ENCODE peak calls at places on chromosome 19, in six cellular contexts. X is upper lobe of right lung; A is vagina; J is right atrium auricular region; F is suprapubic skin; M is effector memory CD4-positive, alpha-beta T cell. T is an unnamed sample.
A peak's percentile ranks its signal among the peaks of the same experiment; 100 is the strongest.

GRCh38 chr19:29699861-29700260 is 15.2 kb downstream of the C19orf12 start:
- DNase-seq in M (no peak), F (no peak), X (peak; percentile 29), J (no peak), A (no peak), T (no peak)

GRCh38 chr19:48362716-48363499 is 832 bp downstream of the TMEM143 start:
- DNase-seq in A (peak; percentile 94), X (peak; percentile 98), J (peak; percentile 91), F (peak; percentile 95), M (peak; percentile 77), T (peak; percentile 93)

GRCh38 chr19:18419195-18419698 is at the start of gene SSBP4:
- DNase-seq in X (peak; percentile 86), A (no peak), J (no peak), M (peak; percentile 62), F (peak; percentile 79), T (no peak)

GRCh38 chr19:40702337-40703012 is 12.0 kb upstream of the NUMBL start:
- DNase-seq in J (no peak), X (no peak), A (no peak), F (no peak), M (no peak), T (peak; percentile 38)

GRCh38 chr19:16726916-16727315 is 7.3 kb downstream of the NWD1 start:
- DNase-seq in A (no peak), F (no peak), M (no peak), J (no peak), X (no peak), T (no peak)

GRCh38 chr19:19460761-19461265 is 54.5 kb downstream of the TSSK6 start:
- DNase-seq in X (peak; percentile 80), J (peak; percentile 86), A (no peak), F (peak; percentile 80), M (peak; percentile 41), T (no peak)

GRCh38 chr19:3554254-3555083 is 2.9 kb downstream of the MFSD12 start:
- DNase-seq in X (no peak), J (no peak), F (no peak), A (no peak), M (no peak), T (no peak)

GRCh38 chr19:32223595-32224370 is 121.6 kb upstream of the ZNF507 start:
- DNase-seq in M (no peak), X (no peak), A (no peak), J (no peak), F (no peak), T (no peak)

GRCh38 chr19:12946092-12946845 is 607 bp downstream of the RAD23A start:
- DNase-seq in A (no peak), M (peak; percentile 12), J (no peak), X (peak; percentile 89), F (no peak), T (no peak)

GRCh38 chr19:19460258-19460731 is 54.8 kb downstream of the GATAD2A start:
- DNase-seq in A (no peak), J (no peak), X (no peak), M (peak; percentile 28), F (no peak), T (no peak)

GRCh38 chr19:40923934-40924391 is 41.9 kb upstream of the CYP2A7 start:
- DNase-seq in A (no peak), J (no peak), X (peak; percentile 86), F (no peak), M (no peak), T (no peak)

GRCh38 chr19:35717665-35718344 is at the start of gene KMT2B:
- DNase-seq in J (no peak), A (no peak), M (no peak), F (no peak), X (no peak), T (no peak)

GRCh38 chr19:40503300-40503699 is 36.5 kb downstream of the SPTBN4 start:
- DNase-seq in F (no peak), A (no peak), X (no peak), J (no peak), M (no peak), T (peak; percentile 64)

GRCh38 chr19:12495002-12495802 is 10.6 kb upstream of the ZNF709 start:
- DNase-seq in X (peak; percentile 96), F (peak; percentile 96), J (peak; percentile 97), A (peak; percentile 92), M (peak; percentile 73), T (peak; percentile 90)

GRCh38 chr19:3366104-3366760 is at the start of gene NFIC:
- DNase-seq in A (no peak), M (no peak), J (peak; percentile 89), X (peak; percentile 90), F (peak; percentile 90), T (peak; percentile 50)

GRCh38 chr19:13260883-13261653 is 110.9 kb downstream of the IER2 start:
- DNase-seq in A (no peak), X (no peak), J (no peak), F (no peak), M (no peak), T (no peak)

GRCh38 chr19:52922841-52923781 is at the start of gene ZNF888:
- DNase-seq in F (peak; percentile 94), X (peak; percentile 96), M (peak; percentile 87), A (peak; percentile 91), J (peak; percentile 91), T (peak; percentile 24)

GRCh38 chr19:33998739-33999345 is 173.5 kb upstream of the LSM14A start:
- DNase-seq in M (no peak), X (no peak), A (no peak), J (no peak), F (no peak), T (no peak)

GRCh38 chr19:46739290-46739771 is 6.5 kb upstream of the FKRP start:
- DNase-seq in F (no peak), M (no peak), J (peak; percentile 85), X (peak; percentile 70), A (no peak), T (peak; percentile 22)

GRCh38 chr19:49718511-49718910 is 27.6 kb downstream of the CPT1C start:
- DNase-seq in M (no peak), F (no peak), A (no peak), J (no peak), X (no peak), T (no peak)

GRCh38 chr19:51570962-51571575 is at the start of gene ZNF175:
- DNase-seq in F (peak; percentile 96), J (peak; percentile 97), M (peak; percentile 61), A (no peak), X (peak; percentile 95), T (peak; percentile 93)

GRCh38 chr19:51572415-51572814 is 1.3 kb downstream of the ZNF175 start:
- DNase-seq in F (no peak), A (no peak), M (no peak), X (no peak), J (no peak), T (no peak)

GRCh38 chr19:51571599-51571998 is 516 bp downstream of the ZNF175 start:
- DNase-seq in F (no peak), X (no peak), J (no peak), M (no peak), A (no peak), T (no peak)

GRCh38 chr19:51573331-51573730 is 2.2 kb downstream of the ZNF175 start:
- DNase-seq in M (no peak), X (no peak), J (no peak), F (no peak), A (no peak), T (no peak)

DNA sequence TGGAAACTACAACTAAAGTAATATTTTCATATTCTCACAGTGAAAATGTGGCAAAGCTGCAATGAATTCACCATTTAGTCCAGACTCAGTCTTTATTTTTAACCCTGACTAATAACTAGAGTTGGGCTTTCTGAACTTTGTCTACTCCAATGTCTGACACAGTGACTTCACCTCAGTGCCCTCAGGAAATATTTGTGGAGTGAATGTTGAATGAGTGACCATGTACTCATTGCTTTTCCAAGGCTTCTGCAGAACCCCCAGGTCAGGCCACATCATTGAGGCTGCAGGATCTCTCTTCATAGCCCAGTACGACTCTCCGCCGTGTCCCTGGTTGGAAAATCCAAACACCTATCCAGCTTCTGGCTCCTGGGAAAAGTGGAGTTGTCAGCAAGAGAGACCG is 1.8 kb downstream of the ZNF175 start:
- DNase-seq in J (no peak), X (no peak), A (no peak), M (no peak), F (no peak), T (no peak)
- H3K27ac ChIP-seq in J (no peak overlapping the region), X (no peak overlapping the region), A (no peak overlapping the region), M (no peak overlapping the region), F (no peak overlapping the region), T (no peak overlapping the region)

DNA sequence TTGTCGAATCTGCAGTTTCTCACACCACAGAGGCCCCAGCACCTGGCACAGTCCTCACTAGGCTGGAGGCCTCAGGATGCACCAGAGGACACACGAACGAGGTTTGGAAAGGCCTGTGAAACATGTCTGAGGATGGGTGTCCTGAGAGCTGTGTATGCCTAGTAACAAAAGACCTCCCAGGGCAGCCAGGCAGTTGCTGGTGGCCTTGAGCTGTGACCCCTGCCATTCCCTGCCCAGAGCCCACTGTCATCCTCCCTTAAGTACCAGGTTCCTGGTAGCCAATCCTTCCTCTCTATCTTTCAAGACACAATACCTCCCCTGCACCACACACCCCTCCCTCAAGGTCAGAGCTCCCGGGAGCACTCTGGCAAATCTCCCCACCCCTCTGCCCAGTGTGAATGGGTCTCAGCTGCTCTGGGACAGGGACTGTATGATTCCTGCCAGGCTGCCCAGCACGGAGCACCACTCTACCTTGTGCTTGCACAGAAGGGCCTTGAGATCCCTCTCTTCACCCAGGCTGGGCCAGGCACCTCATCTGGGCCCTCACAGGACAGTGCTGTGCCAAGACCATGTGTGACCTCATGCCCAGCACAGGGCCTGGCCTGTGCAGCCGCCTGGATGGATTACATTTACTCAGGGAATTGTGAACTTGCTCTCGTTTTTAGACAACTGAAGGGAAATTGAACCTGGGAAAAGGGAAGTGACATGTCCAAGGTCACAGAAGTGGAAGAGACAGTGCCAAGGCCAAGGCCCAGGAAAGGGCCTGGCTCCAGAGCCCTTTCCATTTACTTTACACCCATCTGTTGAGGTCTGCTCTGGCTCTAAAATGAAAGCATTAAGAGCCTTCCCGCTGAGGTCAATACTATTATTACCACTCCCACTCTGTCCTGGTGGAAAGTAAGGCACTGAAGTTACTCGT is 2.2 kb downstream of the ZNF787 start:
- DNase-seq in M (no peak), X (no peak), J (no peak), F (no peak), A (no peak), T (no peak)
- H3K27ac ChIP-seq in M (no peak overlapping the region), X (peak overlapping the region; percentile 93), J (peak overlapping the region; percentile 97), F (peak overlapping the region; percentile 97), A (peak overlapping the region; percentile 96), T (no peak overlapping the region)

GRCh38 chr19:6273701-6274601 is 5.8 kb downstream of the MLLT1 start:
- DNase-seq in M (no peak), X (peak; percentile 90), F (peak; percentile 94), A (peak; percentile 95), J (peak; percentile 97), T (peak; percentile 23)
- H3K27ac ChIP-seq in M (no peak overlapping the region), X (peak overlapping the region; percentile 87), F (peak overlapping the region; percentile 90), A (peak overlapping the region; percentile 82), J (peak overlapping the region; percentile 88), T (peak overlapping the region; percentile 70)

GRCh38 chr19:38717855-38718254 is 26.4 kb downstream of the CAPN12 start:
- DNase-seq in A (no peak), F (no peak), M (no peak), X (no peak), J (no peak), T (no peak)

GRCh38 chr19:38714354-38714778 is 29.9 kb downstream of the CAPN12 start:
- DNase-seq in A (no peak), X (no peak), F (no peak), J (no peak), M (no peak), T (no peak)

GRCh38 chr19:38718747-38719543 is 25.3 kb downstream of the CAPN12 start:
- DNase-seq in M (no peak), J (no peak), X (peak; percentile 79), A (no peak), F (no peak), T (peak; percentile 60)

GRCh38 chr19:38715540-38715939 is 28.7 kb downstream of the CAPN12 start:
- DNase-seq in J (no peak), X (no peak), F (no peak), A (no peak), M (no peak), T (no peak)

GRCh38 chr19:38717051-38717450 is 27.2 kb downstream of the CAPN12 start:
- DNase-seq in A (no peak), F (no peak), J (no peak), X (no peak), M (no peak), T (no peak)
- H3K27ac ChIP-seq in A (no peak overlapping the region), F (no peak overlapping the region), J (peak overlapping the region; percentile 93), X (no peak overlapping the region), M (no peak overlapping the region), T (no peak overlapping the region)

T was measured in caudate nucleus.